ENCODE peak calls at places on chromosomes 5 and 9, in five cellular contexts. One of them, this sample, is unnamed. For H3K27me3, the result is how much of the 10 kb centered on the place peaks cover.

GRCh38 chr9:97277953-97278352 is 29.5 kb upstream of the CCDC180 start:
- DNase-seq in upper lobe of right lung: no peak
- DNase-seq in spleen: no peak
- DNase-seq in colonic mucosa: no peak
- DNase-seq in heart left ventricle: no peak
- DNase-seq in this sample: no peak

GRCh38 chr5:55904152-55904551 is 53.0 kb downstream of the IL31RA start:
- DNase-seq in upper lobe of right lung: no peak
- DNase-seq in spleen: no peak
- DNase-seq in colonic mucosa: no peak
- DNase-seq in heart left ventricle: peak
- DNase-seq in this sample: peak

GRCh38 chr9:28267351-28267750 is 694.1 kb upstream of the C9orf72 start:
- DNase-seq in upper lobe of right lung: no peak
- DNase-seq in spleen: no peak
- DNase-seq in colonic mucosa: no peak
- DNase-seq in heart left ventricle: no peak
- DNase-seq in this sample: no peak

GRCh38 chr5:149418910-149419531 is 39.9 kb upstream of the IL17B start:
- DNase-seq in upper lobe of right lung: no peak
- DNase-seq in spleen: no peak
- DNase-seq in colonic mucosa: no peak
- DNase-seq in heart left ventricle: no peak
- DNase-seq in this sample: peak

GRCh38 chr9:83536332-83536731 is 1.9 kb downstream of the FRMD3 start:
- DNase-seq in upper lobe of right lung: no peak
- DNase-seq in spleen: no peak
- DNase-seq in colonic mucosa: no peak
- DNase-seq in heart left ventricle: no peak
- DNase-seq in this sample: no peak

GRCh38 chr9:132973166-132973565 is 5.3 kb upstream of the GFI1B start:
- DNase-seq in upper lobe of right lung: no peak
- DNase-seq in spleen: no peak
- DNase-seq in colonic mucosa: no peak
- DNase-seq in heart left ventricle: no peak
- DNase-seq in this sample: no peak

GRCh38 chr9:95073042-95073607 is 244.4 kb downstream of the FANCC start:
- DNase-seq in upper lobe of right lung: peak
- DNase-seq in spleen: no peak
- DNase-seq in colonic mucosa: no peak
- DNase-seq in heart left ventricle: no peak
- DNase-seq in this sample: no peak

GRCh38 chr9:86321373-86321772 is 32.8 kb downstream of the TUT7 start:
- DNase-seq in upper lobe of right lung: no peak
- DNase-seq in spleen: no peak
- DNase-seq in colonic mucosa: no peak
- DNase-seq in heart left ventricle: no peak
- DNase-seq in this sample: peak

GRCh38 chr9:36993933-36994764 is 39.9 kb downstream of the PAX5 start:
- DNase-seq in upper lobe of right lung: no peak
- DNase-seq in spleen: peak
- DNase-seq in colonic mucosa: no peak
- DNase-seq in heart left ventricle: no peak
- DNase-seq in this sample: no peak

GRCh38 chr5:610744-611730 is 1.1 kb upstream of the CEP72 start:
- DNase-seq in upper lobe of right lung: no peak
- DNase-seq in spleen: peak
- DNase-seq in colonic mucosa: peak
- DNase-seq in heart left ventricle: no peak
- DNase-seq in this sample: no peak

GRCh38 chr9:136525207-136525606 is 20.6 kb downstream of the NOTCH1 start:
- DNase-seq in upper lobe of right lung: no peak
- DNase-seq in spleen: no peak
- DNase-seq in colonic mucosa: no peak
- DNase-seq in heart left ventricle: no peak
- DNase-seq in this sample: no peak

GRCh38 chr9:13264788-13265187 is 14.7 kb downstream of the MPDZ start:
- DNase-seq in upper lobe of right lung: no peak
- DNase-seq in spleen: no peak
- DNase-seq in colonic mucosa: no peak
- DNase-seq in heart left ventricle: no peak
- DNase-seq in this sample: no peak

GRCh38 chr9:124309665-124310064 is 51.9 kb downstream of the NEK6 start:
- DNase-seq in upper lobe of right lung: no peak
- DNase-seq in spleen: no peak
- DNase-seq in colonic mucosa: no peak
- DNase-seq in heart left ventricle: no peak
- DNase-seq in this sample: peak

GRCh38 chr5:65263291-65263690 is 218.4 kb downstream of the ADAMTS6 start:
- DNase-seq in upper lobe of right lung: no peak
- DNase-seq in spleen: no peak
- DNase-seq in colonic mucosa: no peak
- DNase-seq in heart left ventricle: no peak
- DNase-seq in this sample: no peak

GRCh38 chr5:169070413-169070812 is 230.5 kb downstream of the SLIT3 start:
- DNase-seq in upper lobe of right lung: no peak
- DNase-seq in spleen: no peak
- DNase-seq in colonic mucosa: no peak
- DNase-seq in heart left ventricle: no peak
- DNase-seq in this sample: no peak

GRCh38 chr5:143239877-143240518 is 163.5 kb downstream of the NR3C1 start:
- DNase-seq in upper lobe of right lung: no peak
- DNase-seq in spleen: no peak
- DNase-seq in colonic mucosa: no peak
- DNase-seq in heart left ventricle: no peak
- DNase-seq in this sample: no peak

GRCh38 chr9:136019681-136020060 is 58.5 kb upstream of the UBAC1 start:
- DNase-seq in upper lobe of right lung: no peak
- DNase-seq in spleen: no peak
- DNase-seq in colonic mucosa: no peak
- DNase-seq in heart left ventricle: no peak
- DNase-seq in this sample: no peak

GRCh38 chr5:67170783-67171182 is 25.8 kb downstream of the CD180 start:
- DNase-seq in upper lobe of right lung: no peak
- DNase-seq in spleen: no peak
- DNase-seq in colonic mucosa: no peak
- DNase-seq in heart left ventricle: no peak
- DNase-seq in this sample: no peak

GRCh38 chr5:433836-434235 is 9.1 kb upstream of the EXOC3 start:
- DNase-seq in upper lobe of right lung: no peak
- DNase-seq in spleen: peak
- DNase-seq in colonic mucosa: no peak
- DNase-seq in heart left ventricle: no peak
- DNase-seq in this sample: peak

GRCh38 chr5:76386360-76386759 is 16.7 kb upstream of the IQGAP2 start:
- DNase-seq in upper lobe of right lung: peak
- DNase-seq in spleen: no peak
- DNase-seq in colonic mucosa: peak
- DNase-seq in heart left ventricle: no peak
- DNase-seq in this sample: no peak

GRCh38 chr5:141431286-141431685 is 979 bp downstream of the PCDHGA12 start:
- DNase-seq in upper lobe of right lung: no peak
- DNase-seq in spleen: no peak
- DNase-seq in colonic mucosa: no peak
- DNase-seq in heart left ventricle: no peak
- DNase-seq in this sample: no peak

GRCh38 chr5:172065431-172066065 is 59.1 kb upstream of the FBXW11 start:
- DNase-seq in upper lobe of right lung: no peak
- DNase-seq in spleen: no peak
- DNase-seq in colonic mucosa: no peak
- DNase-seq in heart left ventricle: no peak
- DNase-seq in this sample: peak

GRCh38 chr9:35904966-35905781 is 828 bp upstream of the HRCT1 start:
- DNase-seq in upper lobe of right lung: no peak
- DNase-seq in spleen: no peak
- DNase-seq in colonic mucosa: peak
- DNase-seq in heart left ventricle: peak
- DNase-seq in this sample: no peak

GRCh38 chr5:117539692-117540091 is 965.1 kb upstream of the SEMA6A start:
- DNase-seq in upper lobe of right lung: no peak
- DNase-seq in spleen: no peak
- DNase-seq in colonic mucosa: no peak
- DNase-seq in heart left ventricle: no peak
- DNase-seq in this sample: no peak

GRCh38 chr5:154677921-154678320 is 77.3 kb upstream of the LARP1 start:
- DNase-seq in upper lobe of right lung: no peak
- DNase-seq in spleen: no peak
- DNase-seq in colonic mucosa: no peak
- DNase-seq in heart left ventricle: no peak
- DNase-seq in this sample: no peak

GRCh38 chr9:138020795-138021182 is 143.2 kb downstream of the CACNA1B start:
- DNase-seq in upper lobe of right lung: no peak
- DNase-seq in spleen: no peak
- DNase-seq in colonic mucosa: no peak
- DNase-seq in heart left ventricle: no peak
- DNase-seq in this sample: no peak

GRCh38 chr5:176619203-176619568 is 9.2 kb upstream of the GPRIN1 start:
- DNase-seq in upper lobe of right lung: peak
- DNase-seq in spleen: peak
- DNase-seq in colonic mucosa: peak
- DNase-seq in heart left ventricle: peak
- DNase-seq in this sample: peak

GRCh38 chr5:57493034-57493433 is 10.4 kb upstream of the ACTBL2 start:
- DNase-seq in upper lobe of right lung: no peak
- DNase-seq in spleen: no peak
- DNase-seq in colonic mucosa: no peak
- DNase-seq in heart left ventricle: no peak
- DNase-seq in this sample: no peak

GRCh38 chr9:89792189-89793123 is 187.6 kb downstream of the GADD45G start:
- DNase-seq in upper lobe of right lung: no peak
- DNase-seq in spleen: no peak
- DNase-seq in colonic mucosa: no peak
- DNase-seq in heart left ventricle: no peak
- DNase-seq in this sample: no peak

GRCh38 chr5:92017786-92018185 is 634.7 kb upstream of the ARRDC3 start:
- DNase-seq in upper lobe of right lung: no peak
- DNase-seq in spleen: no peak
- DNase-seq in colonic mucosa: no peak
- DNase-seq in heart left ventricle: no peak
- DNase-seq in this sample: no peak

GRCh38 chr9:131406567-131407436 is 12.9 kb downstream of the PRRC2B start:
- DNase-seq in upper lobe of right lung: no peak
- DNase-seq in spleen: no peak
- DNase-seq in colonic mucosa: no peak
- DNase-seq in heart left ventricle: no peak
- DNase-seq in this sample: peak

GRCh38 chr5:43482490-43483064 is 1.1 kb downstream of the TMEM267 start:
- DNase-seq in upper lobe of right lung: no peak
- DNase-seq in spleen: no peak
- DNase-seq in colonic mucosa: no peak
- DNase-seq in heart left ventricle: no peak
- DNase-seq in this sample: no peak

GRCh38 chr5:67047616-67048015 is 149.0 kb downstream of the CD180 start:
- DNase-seq in upper lobe of right lung: no peak
- DNase-seq in spleen: no peak
- DNase-seq in colonic mucosa: no peak
- DNase-seq in heart left ventricle: no peak
- DNase-seq in this sample: no peak

GRCh38 chr9:21404146-21404545 is 4.8 kb upstream of the IFNA8 start:
- DNase-seq in upper lobe of right lung: no peak
- DNase-seq in spleen: no peak
- DNase-seq in colonic mucosa: no peak
- DNase-seq in heart left ventricle: no peak
- DNase-seq in this sample: no peak
- H3K27me3 ChIP-seq in upper lobe of right lung: under half
- H3K27me3 ChIP-seq in spleen: under half
- H3K27me3 ChIP-seq in colonic mucosa: under half
- H3K27me3 ChIP-seq in heart left ventricle: under half
- H3K27me3 ChIP-seq in this sample: under half

GRCh38 chr5:69531010-69531785 is 28.8 kb upstream of the GTF2H2C start:
- DNase-seq in upper lobe of right lung: no peak
- DNase-seq in spleen: no peak
- DNase-seq in colonic mucosa: no peak
- DNase-seq in heart left ventricle: no peak
- DNase-seq in this sample: no peak
- H3K27ac ChIP-seq in upper lobe of right lung: no peak
- H3K27ac ChIP-seq in spleen: no peak
- H3K27ac ChIP-seq in colonic mucosa: peak
- H3K27ac ChIP-seq in heart left ventricle: no peak
- H3K27ac ChIP-seq in this sample: no peak

GRCh38 chr5:32405502-32405901 is 39.0 kb downstream of the ZFR start:
- DNase-seq in upper lobe of right lung: no peak
- DNase-seq in spleen: no peak
- DNase-seq in colonic mucosa: no peak
- DNase-seq in heart left ventricle: no peak
- DNase-seq in this sample: no peak
- H3K27me3 ChIP-seq in upper lobe of right lung: under half
- H3K27me3 ChIP-seq in spleen: under half
- H3K27me3 ChIP-seq in colonic mucosa: under half
- H3K27me3 ChIP-seq in heart left ventricle: under half
- H3K27me3 ChIP-seq in this sample: under half

GRCh38 chr5:93574041-93574938 is 6.7 kb downstream of the NR2F1-AS1 start:
- DNase-seq in upper lobe of right lung: no peak
- DNase-seq in spleen: no peak
- DNase-seq in colonic mucosa: no peak
- DNase-seq in heart left ventricle: no peak
- DNase-seq in this sample: no peak

GRCh38 chr5:93571111-93571977 is 9.7 kb downstream of the NR2F1-AS1 start:
- DNase-seq in upper lobe of right lung: no peak
- DNase-seq in spleen: no peak
- DNase-seq in colonic mucosa: no peak
- DNase-seq in heart left ventricle: no peak
- DNase-seq in this sample: no peak

GRCh38 chr5:93572101-93572772 is 8.8 kb downstream of the NR2F1-AS1 start:
- DNase-seq in upper lobe of right lung: no peak
- DNase-seq in spleen: no peak
- DNase-seq in colonic mucosa: no peak
- DNase-seq in heart left ventricle: no peak
- DNase-seq in this sample: no peak

GRCh38 chr5:93573627-93573974 is 7.4 kb downstream of the NR2F1-AS1 start:
- DNase-seq in upper lobe of right lung: no peak
- DNase-seq in spleen: no peak
- DNase-seq in colonic mucosa: no peak
- DNase-seq in heart left ventricle: no peak
- DNase-seq in this sample: no peak

GRCh38 chr5:93572773-93573626 is 8.0 kb downstream of the NR2F1-AS1 start:
- DNase-seq in upper lobe of right lung: no peak
- DNase-seq in spleen: no peak
- DNase-seq in colonic mucosa: no peak
- DNase-seq in heart left ventricle: no peak
- DNase-seq in this sample: no peak
- H3K27ac ChIP-seq in upper lobe of right lung: peak
- H3K27ac ChIP-seq in spleen: no peak
- H3K27ac ChIP-seq in colonic mucosa: no peak
- H3K27ac ChIP-seq in heart left ventricle: no peak
- H3K27ac ChIP-seq in this sample: no peak

This sample was measured in aorta.